ENCODE peak calls at places on chromosomes 13 and 19, in six cellular contexts. X, P, W, D, Q and N are unnamed samples.

GRCh38 chr13:30720470-30720869 is 14.9 kb upstream of the ALOX5AP start:
- DNase-seq in W (no peak), P (no peak), X (no peak), D (no peak), Q (no peak), N (no peak)

GRCh38 chr19:2625434-2625833 is 77.1 kb downstream of the GNG7 start:
- DNase-seq in Q (peak), X (no peak), P (no peak), D (no peak), W (peak), N (no peak)

GRCh38 chr13:100794575-100794974 is 120.0 kb upstream of the TMTC4 start:
- DNase-seq in X (no peak), W (no peak), D (no peak), P (no peak), Q (no peak), N (no peak)

GRCh38 chr19:2613507-2614295 is 88.8 kb downstream of the GNG7 start:
- DNase-seq in P (peak), Q (no peak), W (no peak), X (peak), D (no peak), N (no peak)

GRCh38 chr19:35560677-35561076 is 2.8 kb downstream of the ATP4A start:
- DNase-seq in P (no peak), Q (no peak), X (no peak), W (no peak), D (no peak), N (no peak)

GRCh38 chr19:35883920-35884319 is 15.5 kb downstream of the APLP1 start:
- DNase-seq in Q (no peak), X (no peak), W (no peak), P (no peak), D (no peak), N (no peak)

GRCh38 chr13:105997436-105998232 is 537.8 kb downstream of the EFNB2 start:
- DNase-seq in D (no peak), P (no peak), W (no peak), Q (no peak), X (no peak), N (no peak)

GRCh38 chr13:98147521-98147920 is 4.6 kb downstream of the FARP1 start:
- DNase-seq in W (no peak), D (no peak), Q (no peak), X (no peak), P (no peak), N (no peak)

GRCh38 chr13:35648109-35648508 is 171.6 kb upstream of the MAB21L1 start:
- DNase-seq in P (peak), Q (no peak), X (peak), D (no peak), W (no peak), N (no peak)

GRCh38 chr13:84479656-84480055 is 597.4 kb upstream of the SLITRK1 start:
- DNase-seq in X (peak), P (peak), W (no peak), Q (no peak), D (no peak), N (no peak)

GRCh38 chr13:75838366-75839017 is 202.4 kb downstream of the LMO7 start:
- DNase-seq in P (no peak), D (no peak), X (no peak), W (no peak), Q (no peak), N (no peak)

GRCh38 chr13:33940898-33941297 is 122.9 kb downstream of the RFC3 start:
- DNase-seq in P (peak), D (no peak), W (no peak), Q (no peak), X (peak), N (no peak)

GRCh38 chr13:45063261-45063870 is 56.9 kb upstream of the GTF2F2 start:
- DNase-seq in X (peak), W (no peak), P (peak), Q (no peak), D (no peak), N (no peak)

GRCh38 chr13:48570225-48570828 is 37.4 kb upstream of the RCBTB2 start:
- DNase-seq in X (no peak), Q (no peak), D (no peak), W (no peak), P (no peak), N (no peak)

GRCh38 chr13:111668451-111668850 is 348.0 kb downstream of the TEX29 start:
- DNase-seq in P (no peak), W (no peak), D (no peak), X (no peak), Q (peak), N (no peak)

GRCh38 chr19:6103217-6103644 is 7.1 kb downstream of the RFX2 start:
- DNase-seq in P (peak), Q (no peak), X (peak), D (no peak), W (no peak), N (peak)

GRCh38 chr19:12867120-12868099 is 13.8 kb downstream of the DNASE2 start:
- DNase-seq in W (peak), Q (peak), X (peak), D (no peak), P (peak), N (no peak)

GRCh38 chr19:50723069-50723468 is at the start of gene CLEC11A:
- DNase-seq in Q (no peak), D (no peak), X (peak), W (peak), P (peak), N (no peak)

GRCh38 chr13:43861863-43862262 is 17.7 kb downstream of the CCDC122 start:
- DNase-seq in P (no peak), W (no peak), Q (no peak), X (no peak), D (no peak), N (no peak)

GRCh38 chr13:72453161-72453560 is 274.3 kb downstream of the MZT1 start:
- DNase-seq in X (no peak), P (no peak), Q (no peak), D (no peak), W (no peak), N (no peak)

GRCh38 chr19:11361037-11361770 is 6.0 kb downstream of the PLPPR2 start:
- DNase-seq in P (no peak), W (peak), X (no peak), D (no peak), Q (peak), N (no peak)

GRCh38 chr19:15332311-15332996 is at the start of gene BRD4:
- DNase-seq in W (peak), D (no peak), Q (peak), P (peak), X (peak), N (no peak)

GRCh38 chr19:51386882-51387520 is 773 bp downstream of the LIM2 start:
- DNase-seq in W (no peak), Q (no peak), D (no peak), X (no peak), P (no peak), N (no peak)

GRCh38 chr13:110772091-110772984 is 58.8 kb downstream of the ING1 start:
- DNase-seq in D (no peak), Q (no peak), X (no peak), W (no peak), P (no peak), N (no peak)

GRCh38 chr13:95677564-95678386 is 836 bp downstream of the DNAJC3 start:
- DNase-seq in Q (no peak), D (no peak), X (peak), P (peak), W (peak), N (no peak)

GRCh38 chr19:39390460-39390758 is 497 bp downstream of the PAF1 start:
- DNase-seq in D (no peak), W (peak), X (no peak), P (no peak), Q (no peak), N (no peak)

GRCh38 chr13:50646070-50646469 is 197.4 kb downstream of the DLEU7 start:
- DNase-seq in P (no peak), X (no peak), D (no peak), Q (no peak), W (no peak), N (no peak)

GRCh38 chr13:20128459-20128927 is 32.4 kb downstream of the GJA3 start:
- DNase-seq in X (no peak), Q (no peak), D (no peak), W (peak), P (no peak), N (no peak)

GRCh38 chr13:88701551-88701950 is 1030.4 kb downstream of the SLITRK5 start:
- DNase-seq in P (no peak), W (no peak), X (no peak), D (no peak), Q (no peak), N (no peak)

GRCh38 chr13:40149611-40150283 is 494.3 kb downstream of the COG6 start:
- DNase-seq in P (peak), D (no peak), X (peak), W (no peak), Q (no peak), N (peak)

GRCh38 chr19:872266-872951 is 12.9 kb downstream of the CFD start:
- DNase-seq in X (peak), D (no peak), W (peak), Q (peak), P (peak), N (no peak)
- H3K4me3 ChIP-seq in X (no peak), D (no peak), W (peak), Q (peak), P (no peak), N (no peak)

GRCh38 chr13:41426047-41426446 is 31.3 kb upstream of the RGCC start:
- DNase-seq in Q (no peak), X (no peak), D (no peak), W (no peak), P (no peak), N (no peak)

GRCh38 chr13:41427700-41428099 is 29.6 kb upstream of the RGCC start:
- DNase-seq in X (no peak), D (no peak), P (no peak), W (no peak), Q (no peak), N (no peak)

DNA sequence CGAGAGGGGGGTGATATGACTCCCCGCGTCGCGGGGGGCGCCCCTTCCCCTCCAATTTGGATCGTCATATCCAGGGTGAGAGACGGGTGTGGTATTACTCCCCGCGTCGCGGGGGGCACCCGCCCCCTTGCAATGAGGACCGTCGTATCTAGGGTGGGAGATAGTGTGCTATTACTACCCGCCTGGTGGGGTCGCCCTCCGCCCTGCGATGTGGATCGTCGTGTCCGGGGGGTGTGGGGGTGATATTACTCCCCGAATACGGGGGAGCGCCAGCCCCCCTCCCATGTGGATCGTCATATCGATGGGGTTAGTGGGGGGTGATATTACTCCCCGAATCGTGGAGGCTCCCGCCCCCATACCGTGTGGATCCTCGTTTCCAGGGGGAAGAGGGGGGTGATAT is 29.2 kb upstream of the RGCC start:
- DNase-seq in W (peak), P (no peak), Q (no peak), X (no peak), D (no peak), N (no peak)
- H3K4me3 ChIP-seq in W (no peak), P (peak), Q (no peak), X (peak), D (no peak), N (peak)

GRCh38 chr19:45864629-45865082 is 530 bp downstream of the FOXA3 start:
- DNase-seq in P (no peak), D (no peak), Q (no peak), W (no peak), X (no peak), N (no peak)
- H3K4me3 ChIP-seq in P (no peak), D (peak), Q (peak), W (peak), X (no peak), N (peak)

GRCh38 chr19:40413291-40413994 is at the start of gene PRX:
- DNase-seq in D (no peak), Q (no peak), P (no peak), X (no peak), W (no peak), N (no peak)
- H3K4me3 ChIP-seq in D (no peak), Q (no peak), P (no peak), X (no peak), W (no peak), N (no peak)

DNA sequence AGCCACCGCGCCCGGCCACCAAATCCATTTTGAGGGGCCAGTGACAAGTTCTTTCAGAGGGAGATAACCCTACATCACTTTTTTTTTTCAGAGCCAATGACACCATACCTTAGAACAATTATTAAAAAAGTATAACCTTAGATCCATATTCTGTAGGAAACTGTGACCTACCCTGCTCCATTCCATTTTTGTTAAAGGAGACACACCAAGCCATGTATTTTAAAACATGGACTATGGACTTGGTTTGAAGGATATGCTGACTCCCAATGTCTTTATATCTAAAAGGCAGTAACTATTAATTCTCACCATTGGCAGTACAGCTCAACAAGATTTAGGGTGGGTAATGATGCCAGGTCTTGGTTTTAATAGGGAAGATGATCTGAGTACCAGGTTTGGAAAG is 1.1 kb downstream of the GSK3A start:
- DNase-seq in Q (no peak), P (no peak), D (no peak), X (no peak), W (no peak), N (no peak)
- H3K4me3 ChIP-seq in Q (peak), P (peak), D (peak), X (peak), W (peak), N (peak)